ENCODE peak calls at places on chromosomes 5 and 9, in six cellular contexts. Y, J, R, F, N and L are unnamed samples.

GRCh38 chr5:134568761-134569725 is 43.6 kb downstream of the JADE2 start:
- DNase-seq in Y (no peak), J (peak), R (peak), F (peak), N (no peak), L (peak)

GRCh38 chr9:3746296-3747275 is 220.8 kb upstream of the RFX3 start:
- DNase-seq in Y (peak), J (no peak), R (no peak), F (no peak), N (no peak), L (peak)

GRCh38 chr5:45038366-45038987 is 229.7 kb downstream of the MRPS30 start:
- DNase-seq in Y (peak), J (no peak), R (no peak), F (peak), N (peak), L (peak)

GRCh38 chr5:124748687-124749594 is 2.5 kb upstream of the ZNF608 start:
- DNase-seq in Y (peak), J (peak), R (peak), F (peak), N (peak), L (peak)

GRCh38 chr9:15873573-15874177 is 320.8 kb downstream of the CCDC171 start:
- DNase-seq in Y (peak), J (no peak), R (no peak), F (peak), N (peak), L (peak)

GRCh38 chr9:128644452-128644851 is 12.2 kb downstream of the DYNC2I2 start:
- DNase-seq in Y (no peak), J (no peak), R (no peak), F (no peak), N (no peak), L (no peak)

GRCh38 chr9:87516222-87516930 is 18.7 kb downstream of the DAPK1 start:
- DNase-seq in Y (peak), J (peak), R (peak), F (peak), N (no peak), L (no peak)

GRCh38 chr5:150035139-150035893 is 34.8 kb downstream of the HMGXB3 start:
- DNase-seq in Y (peak), J (no peak), R (no peak), F (no peak), N (peak), L (no peak)

GRCh38 chr5:146302428-146302827 is 36.2 kb upstream of the POU4F3 start:
- DNase-seq in Y (no peak), J (no peak), R (no peak), F (no peak), N (no peak), L (no peak)

GRCh38 chr5:149348463-149348862 is 3.2 kb downstream of the GRPEL2 start:
- DNase-seq in Y (no peak), J (no peak), R (no peak), F (no peak), N (peak), L (no peak)

GRCh38 chr5:156681276-156681675 is 168.8 kb upstream of the PPP1R2B start:
- DNase-seq in Y (no peak), J (no peak), R (no peak), F (no peak), N (no peak), L (peak)

GRCh38 chr5:9646843-9647242 is 16.7 kb upstream of the TAS2R1 start:
- DNase-seq in Y (no peak), J (no peak), R (no peak), F (no peak), N (no peak), L (no peak)

GRCh38 chr9:137836151-137836830 is 41.3 kb upstream of the CACNA1B start:
- DNase-seq in Y (no peak), J (no peak), R (no peak), F (no peak), N (no peak), L (no peak)

GRCh38 chr9:127676636-127677035 is 30.2 kb upstream of the CFAP157 start:
- DNase-seq in Y (no peak), J (no peak), R (no peak), F (no peak), N (no peak), L (no peak)

GRCh38 chr5:34582364-34582763 is 73.8 kb upstream of the RAI14 start:
- DNase-seq in Y (no peak), J (no peak), R (no peak), F (no peak), N (no peak), L (no peak)

GRCh38 chr9:35981704-35982103 is 23.8 kb upstream of the OR2S2 start:
- DNase-seq in Y (no peak), J (no peak), R (no peak), F (no peak), N (no peak), L (no peak)

GRCh38 chr5:154519375-154519774 is 41.3 kb upstream of the HAND1 start:
- DNase-seq in Y (no peak), J (no peak), R (no peak), F (no peak), N (no peak), L (no peak)

GRCh38 chr5:14913141-14913540 is 41.6 kb upstream of the ANKH start:
- DNase-seq in Y (no peak), J (no peak), R (no peak), F (no peak), N (no peak), L (peak)

GRCh38 chr5:159330131-159330530 is at the start of gene IL12B:
- DNase-seq in Y (no peak), J (no peak), R (no peak), F (no peak), N (no peak), L (peak)

GRCh38 chr5:176902102-176902814 is 3.1 kb upstream of the HK3 start:
- DNase-seq in Y (no peak), J (no peak), R (no peak), F (no peak), N (no peak), L (no peak)

GRCh38 chr5:98364549-98364948 is 408.9 kb upstream of the RGMB start:
- DNase-seq in Y (no peak), J (no peak), R (no peak), F (no peak), N (no peak), L (no peak)

GRCh38 chr9:85172001-85172978 is 502.8 kb downstream of the NTRK2 start:
- DNase-seq in Y (no peak), J (peak), R (no peak), F (no peak), N (no peak), L (no peak)

GRCh38 chr5:149936700-149937091 is 7.9 kb downstream of the PDE6A start:
- DNase-seq in Y (no peak), J (no peak), R (no peak), F (no peak), N (no peak), L (no peak)

GRCh38 chr5:10760033-10760975 is 730 bp downstream of the DAP start:
- DNase-seq in Y (peak), J (no peak), R (no peak), F (peak), N (peak), L (peak)

GRCh38 chr5:180333661-180334060 is 19.5 kb downstream of the GFPT2 start:
- DNase-seq in Y (no peak), J (no peak), R (no peak), F (no peak), N (no peak), L (peak)

GRCh38 chr5:84260140-84260539 is 124.5 kb downstream of the EDIL3 start:
- DNase-seq in Y (peak), J (no peak), R (no peak), F (no peak), N (peak), L (no peak)

GRCh38 chr5:139955053-139955605 is 88.0 kb downstream of the NRG2 start:
- DNase-seq in Y (no peak), J (no peak), R (no peak), F (no peak), N (no peak), L (no peak)

GRCh38 chr9:91978739-91979414 is 28.8 kb upstream of the ROR2 start:
- DNase-seq in Y (peak), J (no peak), R (no peak), F (peak), N (peak), L (peak)

GRCh38 chr9:129166962-129167557 is 11.0 kb downstream of the IER5L start:
- DNase-seq in Y (peak), J (no peak), R (peak), F (peak), N (no peak), L (peak)

GRCh38 chr9:2623046-2623865 is 1.7 kb downstream of the VLDLR start:
- DNase-seq in Y (peak), J (no peak), R (peak), F (peak), N (no peak), L (peak)

GRCh38 chr9:32378496-32378895 is 5.9 kb upstream of the ACO1 start:
- DNase-seq in Y (peak), J (no peak), R (no peak), F (peak), N (peak), L (peak)

GRCh38 chr5:146447734-146448380 is 724 bp downstream of the TCERG1 start:
- DNase-seq in Y (peak), J (no peak), R (no peak), F (peak), N (peak), L (peak)

GRCh38 chr5:53343187-53343586 is 137.2 kb upstream of the FST start:
- DNase-seq in Y (no peak), J (no peak), R (no peak), F (no peak), N (no peak), L (peak)

GRCh38 chr5:77129386-77129785 is 42.3 kb upstream of the ZBED3 start:
- DNase-seq in Y (peak), J (no peak), R (no peak), F (peak), N (no peak), L (peak)
- TF ChIP-seq CTCF in Y (peak), J (no peak), R (no peak), F (no peak), N (peak), L (peak)

GRCh38 chr5:172983542-172984243 is at the start of gene ATP6V0E1:
- DNase-seq in Y (peak), J (peak), R (peak), F (peak), N (peak), L (peak)
- H3K4me3 ChIP-seq in Y (peak), J (peak), R (peak), F (peak), N (peak), L (peak)

GRCh38 chr9:804026-804425 is 37.5 kb upstream of the DMRT1 start:
- DNase-seq in Y (no peak), J (no peak), R (no peak), F (no peak), N (no peak), L (no peak)
- TF ChIP-seq CTCF in Y (no peak), J (no peak), R (no peak), F (no peak), N (no peak), L (no peak)

DNA sequence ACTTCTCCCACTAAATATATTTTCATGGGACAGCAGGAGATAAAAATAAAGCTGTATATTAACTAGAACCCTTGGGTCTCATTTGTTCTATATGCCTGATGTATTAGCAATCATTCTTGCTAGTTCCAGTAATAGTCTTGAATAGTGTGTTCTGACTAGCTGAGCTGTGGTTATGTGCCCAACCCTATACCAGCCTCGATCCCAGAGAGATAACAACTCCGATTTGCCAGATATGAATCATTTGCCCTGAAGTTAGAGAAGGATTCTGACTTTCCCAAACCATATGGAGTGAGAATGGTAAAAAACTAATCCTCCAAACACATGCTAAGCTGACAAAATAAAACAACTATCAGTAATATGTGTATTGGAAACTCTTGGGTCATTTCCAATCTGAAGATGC is 64.8 kb downstream of the ALDH1A1 start:
- DNase-seq in Y (no peak), J (no peak), R (no peak), F (no peak), N (no peak), L (no peak)
- H3K4me3 ChIP-seq in Y (no peak), J (no peak), R (no peak), F (no peak), N (no peak), L (no peak)